ENCODE peak calls at places on chromosome 1, in seven cellular contexts. G is body of pancreas, R is AG04450, Y is AG04449, M is B cell, J is spleen, B is kidney. Z is an unnamed sample.

GRCh38 chr1:67618285-67619018 is 66.5 kb upstream of the GADD45A start:
- DNase-seq in G (peak; percentile 55), R (peak; percentile 87), Y (peak; percentile 73), M (no peak), J (no peak), B (peak; percentile 80), Z (no peak)

GRCh38 chr1:224565186-224565585 is 50.9 kb upstream of the CNIH3 start:
- DNase-seq in G (peak; percentile 38), R (peak; percentile 24), Y (peak; percentile 61), M (no peak), J (no peak), B (no peak), Z (no peak)

GRCh38 chr1:22114083-22115012 is 28.5 kb downstream of the WNT4 start:
- DNase-seq in G (no peak), R (peak; percentile 44), Y (no peak), M (peak; percentile 10), J (no peak), B (peak; percentile 82), Z (no peak)

GRCh38 chr1:100364731-100365130 is 12.4 kb downstream of the CDC14A start:
- DNase-seq in G (no peak), R (no peak), Y (no peak), M (no peak), J (no peak), B (no peak), Z (no peak)

GRCh38 chr1:76278711-76279386 is 204.3 kb downstream of the ST6GALNAC3 start:
- DNase-seq in G (no peak), R (no peak), Y (no peak), M (no peak), J (no peak), B (no peak), Z (no peak)

GRCh38 chr1:233293556-233294446 is 1.7 kb downstream of the PCNX2 start:
- DNase-seq in G (no peak), R (no peak), Y (no peak), M (no peak), J (no peak), B (no peak), Z (no peak)

GRCh38 chr1:160607051-160608032 is 28.0 kb upstream of the CD84 start:
- DNase-seq in G (peak; percentile 76), R (peak; percentile 41), Y (peak; percentile 49), M (peak; percentile 50), J (no peak), B (no peak), Z (peak; percentile 22)

GRCh38 chr1:231682761-231683160 is 56.2 kb downstream of the DISC1 start:
- DNase-seq in G (no peak), R (no peak), Y (no peak), M (no peak), J (no peak), B (no peak), Z (no peak)

GRCh38 chr1:194535369-194535768 is 1349.0 kb upstream of the B3GALT2 start:
- DNase-seq in G (no peak), R (no peak), Y (no peak), M (no peak), J (no peak), B (no peak), Z (no peak)

GRCh38 chr1:9125325-9125724 is 3.6 kb downstream of the GPR157 start:
- DNase-seq in G (no peak), R (no peak), Y (no peak), M (no peak), J (no peak), B (peak; percentile 1), Z (no peak)

GRCh38 chr1:67749263-67749843 is 64.4 kb downstream of the GADD45A start:
- DNase-seq in G (no peak), R (no peak), Y (no peak), M (no peak), J (no peak), B (no peak), Z (no peak)

GRCh38 chr1:189921613-189922012 is 556.1 kb downstream of the BRINP3 start:
- DNase-seq in G (no peak), R (no peak), Y (no peak), M (no peak), J (no peak), B (no peak), Z (no peak)

GRCh38 chr1:212699839-212700596 is at the start of gene BATF3:
- DNase-seq in G (peak; percentile 32), R (no peak), Y (no peak), M (peak; percentile 59), J (peak; percentile 88), B (peak; percentile 90), Z (peak; percentile 12)

GRCh38 chr1:7856345-7856744 is 3.5 kb upstream of the UTS2 start:
- DNase-seq in G (peak; percentile 3), R (no peak), Y (no peak), M (no peak), J (no peak), B (no peak), Z (no peak)

DNA sequence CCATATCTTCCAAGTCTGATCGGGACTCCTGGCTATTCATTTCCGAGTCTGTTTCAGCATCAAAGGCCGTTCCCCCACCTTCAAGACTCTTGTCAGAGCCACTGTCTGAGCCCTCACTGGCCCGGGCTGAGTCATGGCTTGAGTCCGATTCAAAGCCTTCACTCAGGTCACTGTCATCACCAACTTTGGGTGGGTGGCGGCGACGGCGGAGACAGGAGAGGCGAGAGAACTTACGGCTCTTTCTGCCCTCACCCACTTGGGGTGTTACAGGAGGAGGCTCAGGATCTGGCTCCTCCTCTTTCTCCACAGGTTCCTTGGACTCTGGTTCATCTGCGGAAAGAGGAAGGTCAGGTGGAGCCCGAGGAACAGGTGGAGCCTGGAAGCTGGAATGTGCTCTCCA is 16.6 kb downstream of the SMG5 start:
- DNase-seq in G (no peak), R (no peak), Y (no peak), M (no peak), J (no peak), B (no peak), Z (no peak)
- TF ChIP-seq CTCF in G (no peak), R (no peak), Y (no peak), M (no peak), J (no peak), B (no peak), Z (no peak)

GRCh38 chr1:63362578-63362977 is 4.8 kb upstream of the ALG6 start:
- DNase-seq in G (no peak), R (no peak), Y (no peak), M (no peak), J (no peak), B (no peak), Z (no peak)
- TF ChIP-seq CTCF in G (no peak), R (peak; percentile 13), Y (no peak), M (no peak), J (no peak), B (no peak), Z (peak; percentile 21)

DNA sequence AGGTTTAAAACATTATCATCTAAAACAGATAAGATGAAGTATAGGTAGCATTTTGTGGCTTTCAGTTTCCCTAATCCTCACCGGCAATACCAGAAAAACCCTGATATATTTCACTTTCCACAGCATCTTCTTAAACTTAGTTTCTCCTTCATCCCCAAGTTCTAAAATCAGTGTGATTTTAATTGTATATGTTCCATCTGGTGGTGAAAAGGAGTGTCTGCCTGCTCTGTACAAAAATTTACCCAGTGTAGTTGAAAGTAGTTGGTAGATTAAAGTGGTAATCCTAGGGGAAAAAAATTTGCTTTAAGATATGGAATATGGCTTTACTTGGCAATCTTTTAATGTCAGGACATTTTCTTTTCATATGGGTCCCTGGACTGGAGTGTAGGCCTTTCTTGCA is 74.3 kb downstream of the CEP350 start:
- DNase-seq in G (no peak), R (no peak), Y (no peak), M (no peak), J (no peak), B (no peak), Z (no peak)
- TF ChIP-seq CTCF in G (no peak), R (peak; percentile 22), Y (no peak), M (peak; percentile 32), J (no peak), B (no peak), Z (peak; percentile 19)

DNA sequence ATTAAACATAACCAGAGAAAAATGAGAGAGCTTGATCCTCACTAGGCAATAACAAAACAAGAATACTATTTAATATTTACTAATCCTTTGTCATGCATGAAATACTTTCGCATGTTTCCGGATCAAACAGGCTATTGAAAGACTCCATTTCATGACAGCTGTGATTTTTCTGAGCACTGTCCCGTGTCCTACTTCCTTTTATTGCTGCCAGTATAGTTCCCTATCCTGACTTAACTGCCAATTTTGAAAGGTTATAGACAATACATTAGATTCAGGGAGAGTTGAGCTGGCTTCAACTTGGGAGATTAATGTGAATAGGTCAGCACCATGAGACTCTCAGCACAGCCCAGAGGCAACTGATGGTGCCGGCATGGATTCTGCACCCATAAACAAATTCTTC is 225.8 kb downstream of the VAV3 start:
- DNase-seq in G (peak; percentile 2), R (no peak), Y (no peak), M (peak; percentile 31), J (no peak), B (no peak), Z (no peak)
- TF ChIP-seq CTCF in G (no peak), R (no peak), Y (no peak), M (no peak), J (no peak), B (no peak), Z (no peak)